ENCODE peak calls at places on chromosomes 7 and 10, in nine cellular contexts. K is upper lobe of left lung, I is fibroblast of lung, E is aorta, T is testis, V is tibial nerve, U is IMR-90, W is psoas muscle, L is GM23248. S is an unnamed sample.

GRCh38 chr7:16357921-16358320 is 63.4 kb downstream of the CRPPA start:
- DNase-seq in K (no peak), I (peak; percentile 5), E (peak; percentile 43), T (no peak), V (no peak), U (no peak), W (no peak), L (no peak), S (no peak)

GRCh38 chr7:135232720-135233119 is 918 bp upstream of the STRA8 start:
- DNase-seq in K (peak; percentile 61), I (no peak), E (no peak), T (no peak), V (no peak), U (no peak), W (no peak), L (peak; percentile 4), S (no peak)

GRCh38 chr7:121960678-121961461 is 87.9 kb downstream of the PTPRZ1 start:
- DNase-seq in K (no peak), I (peak; percentile 91), E (no peak), T (no peak), V (no peak), U (peak; percentile 87), W (no peak), L (peak; percentile 95), S (no peak)

GRCh38 chr10:124650820-124651401 is 93.3 kb downstream of the FAM53B start:
- DNase-seq in K (no peak), I (peak; percentile 31), E (no peak), T (no peak), V (no peak), U (no peak), W (no peak), L (no peak), S (no peak)

GRCh38 chr10:95841711-95842498 is 65.9 kb upstream of the CC2D2B start:
- DNase-seq in K (no peak), I (peak; percentile 39), E (no peak), T (peak; percentile 71), V (peak; percentile 89), U (peak; percentile 66), W (no peak), L (peak; percentile 67), S (no peak)

GRCh38 chr7:5679047-5679740 is 102.3 kb downstream of the RNF216 start:
- DNase-seq in K (peak; percentile 59), I (peak; percentile 6), E (no peak), T (no peak), V (no peak), U (no peak), W (no peak), L (no peak), S (no peak)

GRCh38 chr10:86824151-86824550 is 67.7 kb downstream of the BMPR1A start:
- DNase-seq in K (no peak), I (no peak), E (no peak), T (no peak), V (no peak), U (no peak), W (no peak), L (no peak), S (no peak)

GRCh38 chr7:81173766-81174281 is 255.0 kb upstream of the SEMA3C start:
- DNase-seq in K (no peak), I (peak; percentile 99), E (no peak), T (no peak), V (no peak), U (peak; percentile 87), W (no peak), L (peak; percentile 51), S (no peak)

GRCh38 chr10:125721035-125721434 is 1.5 kb downstream of the EDRF1 start:
- DNase-seq in K (no peak), I (no peak), E (no peak), T (no peak), V (no peak), U (no peak), W (no peak), L (no peak), S (no peak)

GRCh38 chr10:125720002-125720382 is 483 bp downstream of the EDRF1 start:
- DNase-seq in K (no peak), I (peak; percentile 6), E (no peak), T (no peak), V (no peak), U (peak; percentile 3), W (no peak), L (peak; percentile 63), S (no peak)

GRCh38 chr10:125726914-125727313 is 7.4 kb downstream of the EDRF1 start:
- DNase-seq in K (no peak), I (no peak), E (no peak), T (no peak), V (no peak), U (no peak), W (no peak), L (no peak), S (no peak)

GRCh38 chr10:125719173-125720001 is at the start of gene EDRF1:
- DNase-seq in K (peak; percentile 98), I (peak; percentile 97), E (peak; percentile 99), T (peak; percentile 99), V (peak; percentile 96), U (peak; percentile 98), W (peak; percentile 99), L (peak; percentile 100), S (peak; percentile 99)

DNA sequence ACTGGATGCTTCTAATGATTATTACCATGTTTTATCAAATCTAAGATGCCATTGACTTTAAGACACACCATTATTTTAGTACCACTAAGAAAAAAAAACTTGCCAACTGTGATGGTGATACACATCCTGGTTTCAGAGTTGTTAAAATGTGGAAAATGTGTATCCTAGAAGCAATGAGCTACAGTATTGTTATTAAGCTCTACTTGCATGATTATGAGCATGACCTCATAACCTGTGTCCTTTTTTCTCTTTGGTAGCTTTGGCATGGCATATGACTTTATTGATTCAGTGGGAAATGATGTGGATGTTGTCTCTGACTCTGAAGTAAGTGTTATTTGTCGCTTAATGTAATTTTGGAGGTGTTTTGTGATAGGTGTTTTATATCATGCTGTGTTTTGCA is 3.3 kb downstream of the EDRF1 start:
- DNase-seq in K (no peak), I (no peak), E (no peak), T (no peak), V (no peak), U (no peak), W (no peak), L (no peak), S (no peak)
- H3K36me3 ChIP-seq in K (peaks cover 39% of the 10 kb centered on the region), I (peaks cover 14% of the 10 kb centered on the region), E (peaks cover 9% of the 10 kb centered on the region), T (no peaks in the 10 kb centered on the region), V (no peaks in the 10 kb centered on the region), U (peaks cover 22% of the 10 kb centered on the region), W (peaks cover 9% of the 10 kb centered on the region), L (peaks cover 59% of the 10 kb centered on the region), S (peaks cover 26% of the 10 kb centered on the region)

GRCh38 chr7:37915438-37915837 is 1.2 kb downstream of the SFRP4 start:
- DNase-seq in K (no peak), I (peak; percentile 25), E (peak; percentile 58), T (no peak), V (peak; percentile 72), U (no peak), W (no peak), L (no peak), S (no peak)

GRCh38 chr7:37918526-37918925 is 1.9 kb upstream of the SFRP4 start:
- DNase-seq in K (no peak), I (no peak), E (no peak), T (no peak), V (no peak), U (no peak), W (no peak), L (no peak), S (no peak)

GRCh38 chr7:37916017-37916672 is 472 bp downstream of the SFRP4 start:
- DNase-seq in K (peak; percentile 87), I (peak; percentile 32), E (peak; percentile 66), T (peak; percentile 30), V (peak; percentile 29), U (no peak), W (peak; percentile 29), L (no peak), S (peak; percentile 66)

GRCh38 chr7:37920305-37920618 is 178 bp upstream of the EPDR1 start:
- DNase-seq in K (no peak), I (no peak), E (no peak), T (no peak), V (no peak), U (no peak), W (no peak), L (no peak), S (no peak)

DNA sequence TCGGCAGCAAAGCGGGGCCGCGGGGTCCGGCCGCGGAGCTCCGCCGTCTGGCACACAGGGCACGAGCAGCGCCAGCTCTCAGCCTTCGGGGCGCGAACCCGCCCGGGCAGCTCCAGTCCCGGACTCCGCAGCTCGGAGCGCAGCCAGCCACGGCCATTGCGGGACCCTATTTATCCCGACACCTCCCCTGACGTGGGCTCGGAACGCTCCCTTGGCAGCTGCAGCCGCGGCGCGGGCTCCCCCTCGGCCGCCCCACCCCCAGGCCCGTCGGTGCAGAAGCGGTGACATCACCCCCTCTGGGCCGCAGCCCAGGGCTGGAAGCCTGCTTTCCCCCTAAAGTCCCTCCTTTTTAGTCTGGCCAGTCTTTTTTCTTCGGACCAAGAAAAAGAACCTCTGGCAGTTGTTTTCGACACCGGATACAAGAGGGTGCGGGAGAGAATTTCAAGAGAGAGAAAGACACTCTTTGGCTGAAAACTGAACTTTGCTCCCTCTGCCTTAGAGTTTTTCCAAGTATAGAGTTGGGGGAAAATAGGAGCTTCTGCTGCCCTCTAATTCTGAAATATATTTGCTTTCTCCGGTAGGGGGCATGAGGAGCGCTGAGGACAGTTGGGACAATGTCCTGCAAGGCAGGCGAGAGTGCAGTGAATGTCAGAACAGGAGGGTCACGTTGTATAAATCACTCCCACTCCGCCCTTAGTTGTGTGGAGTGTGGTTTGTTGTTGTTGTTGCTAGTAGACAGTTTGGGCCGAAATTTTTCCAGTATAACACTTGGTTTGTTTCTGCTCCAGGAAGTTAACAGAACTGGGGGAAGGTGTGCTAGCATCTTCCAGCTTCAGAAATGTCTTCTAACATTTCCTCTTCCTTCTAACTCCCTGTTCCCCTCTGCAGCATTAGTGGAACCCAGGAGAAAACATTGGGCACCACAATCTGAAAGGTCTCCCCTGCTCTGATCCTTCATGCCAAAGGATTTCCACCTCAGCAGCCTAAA is at the start of gene SFRP4:
- DNase-seq in K (peak; percentile 91), I (peak; percentile 70), E (peak; percentile 88), T (peak; percentile 65), V (peak; percentile 64), U (peak; percentile 1), W (peak; percentile 80), L (peak; percentile 62), S (peak; percentile 82)
- H3K36me3 ChIP-seq in K (no peaks in the 10 kb centered on the region), I (no peaks in the 10 kb centered on the region), E (no peaks in the 10 kb centered on the region), T (no peaks in the 10 kb centered on the region), V (no peaks in the 10 kb centered on the region), U (no peaks in the 10 kb centered on the region), W (no peaks in the 10 kb centered on the region), L (no peaks in the 10 kb centered on the region), S (no peaks in the 10 kb centered on the region)

GRCh38 chr7:151107882-151108281 is 21.6 kb downstream of the AGAP3 start:
- DNase-seq in K (peak; percentile 63), I (no peak), E (no peak), T (no peak), V (no peak), U (no peak), W (peak; percentile 12), L (no peak), S (no peak)
- H3K36me3 ChIP-seq in K (no peaks in the 10 kb centered on the region), I (no peaks in the 10 kb centered on the region), E (no peaks in the 10 kb centered on the region), T (no peaks in the 10 kb centered on the region), V (no peaks in the 10 kb centered on the region), U (peaks cover 5% of the 10 kb centered on the region), W (no peaks in the 10 kb centered on the region), L (no peaks in the 10 kb centered on the region), S (no peaks in the 10 kb centered on the region)

DNA sequence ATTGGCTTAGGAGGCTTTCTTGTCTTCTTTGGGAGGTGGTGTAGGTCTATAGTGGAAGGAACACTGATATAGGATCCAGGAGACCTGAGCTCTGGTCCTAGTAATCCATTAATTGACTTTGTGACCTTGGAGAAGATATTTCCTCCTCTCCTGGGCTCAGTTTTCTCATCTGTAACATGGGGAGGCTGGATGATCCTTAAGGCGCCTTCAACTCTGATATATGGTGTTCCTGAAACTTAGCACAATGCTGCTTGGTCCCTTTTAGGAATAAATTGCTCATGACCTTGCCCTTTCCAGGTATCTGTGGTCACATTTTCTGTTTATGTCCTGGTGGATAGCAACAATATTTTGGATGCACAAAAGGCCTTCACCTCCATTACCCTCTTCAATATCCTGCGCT is 25.3 kb downstream of the ABCC2 start:
- DNase-seq in K (no peak), I (no peak), E (no peak), T (no peak), V (no peak), U (no peak), W (no peak), L (no peak), S (no peak)
- H3K36me3 ChIP-seq in K (no peaks in the 10 kb centered on the region), I (no peaks in the 10 kb centered on the region), E (no peaks in the 10 kb centered on the region), T (no peaks in the 10 kb centered on the region), V (no peaks in the 10 kb centered on the region), U (no peaks in the 10 kb centered on the region), W (no peaks in the 10 kb centered on the region), L (no peaks in the 10 kb centered on the region), S (no peaks in the 10 kb centered on the region)

S was measured in sigmoid colon.